ENCODE peak calls at places on chromosome 14, in four cellular contexts. Q is cardiac fibroblast, G is A673, V is fibroblast of lung. N is an unnamed sample.

GRCh38 chr14:61671086-61671485 is 24.2 kb upstream of the HIF1A start:
- DNase-seq in Q (no peak), G (no peak), V (no peak), N (no peak)

GRCh38 chr14:35400707-35401421 is 3.7 kb downstream of the NFKBIA start:
- DNase-seq in Q (peak), G (peak), V (no peak), N (no peak)

GRCh38 chr14:64811676-64812075 is 68.0 kb downstream of the SPTB start:
- DNase-seq in Q (no peak), G (no peak), V (no peak), N (no peak)

GRCh38 chr14:64873506-64874220 is 6.0 kb downstream of the SPTB start:
- DNase-seq in Q (no peak), G (no peak), V (no peak), N (no peak)

GRCh38 chr14:86237733-86238132 is 707.8 kb downstream of the FLRT2 start:
- DNase-seq in Q (no peak), G (no peak), V (no peak), N (no peak)

GRCh38 chr14:55339770-55340169 is 68.5 kb downstream of the FBXO34 start:
- DNase-seq in Q (peak), G (no peak), V (no peak), N (peak)

GRCh38 chr14:73344304-73344703 is 107.0 kb downstream of the PAPLN start:
- DNase-seq in Q (no peak), G (no peak), V (peak), N (no peak)

GRCh38 chr14:89678715-89679220 is 261.7 kb upstream of the FOXN3 start:
- DNase-seq in Q (no peak), G (no peak), V (no peak), N (no peak)

GRCh38 chr14:32337759-32338158 is 8.7 kb downstream of the AKAP6 start:
- DNase-seq in Q (no peak), G (no peak), V (no peak), N (no peak)

GRCh38 chr14:86243158-86243557 is 713.2 kb downstream of the FLRT2 start:
- DNase-seq in Q (no peak), G (no peak), V (no peak), N (no peak)

GRCh38 chr14:95307402-95308041 is 12.2 kb downstream of the CLMN start:
- DNase-seq in Q (no peak), G (no peak), V (peak), N (no peak)

GRCh38 chr14:101582294-101582693 is 21.0 kb downstream of the DIO3 start:
- DNase-seq in Q (no peak), G (no peak), V (no peak), N (no peak)

GRCh38 chr14:34426313-34427295 is 35.4 kb downstream of the SPTSSA start:
- DNase-seq in Q (no peak), G (no peak), V (no peak), N (no peak)

GRCh38 chr14:74326369-74327152 is 21.7 kb upstream of the VRTN start:
- DNase-seq in Q (no peak), G (peak), V (no peak), N (no peak)

GRCh38 chr14:51604078-51604477 is 47.6 kb upstream of the FRMD6 start:
- DNase-seq in Q (peak), G (no peak), V (peak), N (peak)

GRCh38 chr14:91175802-91176201 is 61.9 kb downstream of the DGLUCY start:
- DNase-seq in Q (no peak), G (no peak), V (no peak), N (no peak)

GRCh38 chr14:50091240-50091914 is 25.0 kb downstream of the VCPKMT start:
- DNase-seq in Q (no peak), G (no peak), V (no peak), N (no peak)

GRCh38 chr14:35285168-35285990 is 6.8 kb upstream of the PSMA6 start:
- DNase-seq in Q (peak), G (no peak), V (no peak), N (no peak)

GRCh38 chr14:69845787-69846186 is 33.4 kb upstream of the SMOC1 start:
- DNase-seq in Q (no peak), G (no peak), V (no peak), N (no peak)

GRCh38 chr14:101561145-101561896 is at the start of gene DIO3:
- DNase-seq in Q (no peak), G (peak), V (peak), N (no peak)

GRCh38 chr14:69963966-69964365 is 84.8 kb downstream of the SMOC1 start:
- DNase-seq in Q (no peak), G (no peak), V (no peak), N (no peak)

GRCh38 chr14:62706217-62706616 is 339.0 kb downstream of the KCNH5 start:
- DNase-seq in Q (no peak), G (no peak), V (peak), N (no peak)

GRCh38 chr14:28142400-28143015 is 624.1 kb upstream of the FOXG1 start:
- DNase-seq in Q (peak), G (peak), V (peak), N (no peak)

GRCh38 chr14:32472512-32473472 is 143.7 kb downstream of the AKAP6 start:
- DNase-seq in Q (peak), G (peak), V (peak), N (peak)

GRCh38 chr14:65791551-65791981 is 379.0 kb downstream of the FUT8 start:
- DNase-seq in Q (peak), G (peak), V (no peak), N (peak)

GRCh38 chr14:63725786-63726185 is 2.1 kb downstream of the SGPP1 start:
- DNase-seq in Q (peak), G (no peak), V (no peak), N (no peak)

GRCh38 chr14:63727736-63728728 is at the start of gene SGPP1:
- DNase-seq in Q (peak), G (peak), V (peak), N (peak)

GRCh38 chr14:63730659-63731058 is 2.8 kb upstream of the SGPP1 start:
- DNase-seq in Q (no peak), G (no peak), V (no peak), N (no peak)

GRCh38 chr14:63727231-63727735 is 582 bp downstream of the SGPP1 start:
- DNase-seq in Q (peak), G (peak), V (peak), N (no peak)

GRCh38 chr14:63726499-63726898 is 1.4 kb downstream of the SGPP1 start:
- DNase-seq in Q (peak), G (no peak), V (no peak), N (no peak)
- H3K4me3 ChIP-seq in Q (peak), G (peak), V (peak), N (peak)

DNA sequence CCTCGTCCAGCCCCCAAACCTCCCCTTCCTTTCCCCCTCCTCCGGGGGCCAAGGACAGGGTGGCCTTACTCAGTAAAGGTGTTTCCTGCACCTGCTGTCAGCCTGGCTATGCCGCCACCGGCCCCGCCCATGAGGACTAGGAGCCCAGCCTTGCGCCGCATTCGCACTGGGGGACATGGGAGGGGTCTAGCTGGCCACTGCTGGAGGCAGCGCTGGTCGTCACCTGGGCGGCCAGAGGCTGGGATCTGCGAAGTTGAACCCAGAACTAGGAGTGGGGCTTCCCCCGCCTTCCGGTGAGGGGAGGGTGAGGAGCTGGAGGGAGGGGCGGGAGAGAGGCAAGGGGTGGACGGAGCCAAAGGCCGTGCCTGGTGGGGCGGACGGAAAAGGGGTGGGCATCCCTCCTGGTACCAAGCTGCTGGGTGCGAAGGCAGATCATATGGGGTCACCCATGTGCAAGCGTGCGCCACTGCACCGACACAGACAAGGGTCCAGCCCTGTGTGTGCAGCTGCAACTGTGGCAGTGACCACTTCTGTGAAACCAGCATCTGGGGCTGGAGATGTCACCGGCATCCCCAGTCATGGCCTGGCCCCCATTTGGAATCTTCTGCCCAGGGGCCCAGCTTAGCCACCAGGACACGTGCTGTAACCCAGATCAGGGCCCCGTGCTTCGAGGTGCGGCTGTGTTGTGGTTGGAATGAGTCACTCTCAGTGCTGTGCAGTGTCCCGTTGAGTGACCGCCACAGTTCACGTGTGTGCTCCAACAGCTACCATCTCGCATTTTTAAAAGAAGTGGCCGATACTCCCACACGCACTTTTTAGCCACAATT is 8.5 kb downstream of the AMN start:
- DNase-seq in Q (peak), G (no peak), V (peak), N (no peak)
- H3K4me3 ChIP-seq in Q (no peak), G (peak), V (no peak), N (no peak)

GRCh38 chr14:79295385-79295784 is 915.9 kb downstream of the DIO2 start:
- DNase-seq in Q (no peak), G (no peak), V (no peak), N (no peak)

GRCh38 chr14:79298373-79298772 is 912.9 kb downstream of the DIO2 start:
- DNase-seq in Q (no peak), G (no peak), V (no peak), N (no peak)

GRCh38 chr14:79294506-79294905 is 916.8 kb downstream of the DIO2 start:
- DNase-seq in Q (peak), G (no peak), V (no peak), N (no peak)

GRCh38 chr14:79299162-79299561 is 912.1 kb downstream of the DIO2 start:
- DNase-seq in Q (no peak), G (no peak), V (no peak), N (no peak)

GRCh38 chr14:79293482-79293881 is 917.8 kb downstream of the DIO2 start:
- DNase-seq in Q (no peak), G (no peak), V (no peak), N (no peak)
- H3K4me3 ChIP-seq in Q (no peak), G (no peak), V (no peak), N (no peak)

GRCh38 chr14:104898870-104899510 is 25.7 kb upstream of the PLD4 start:
- DNase-seq in Q (no peak), G (peak), V (peak), N (no peak)

GRCh38 chr14:104900639-104901512 is 23.8 kb upstream of the PLD4 start:
- DNase-seq in Q (no peak), G (no peak), V (no peak), N (no peak)

GRCh38 chr14:104898195-104898558 is 26.5 kb upstream of the PLD4 start:
- DNase-seq in Q (no peak), G (no peak), V (no peak), N (no peak)

GRCh38 chr14:104899781-104900180 is 24.9 kb upstream of the PLD4 start:
- DNase-seq in Q (no peak), G (no peak), V (no peak), N (no peak)

GRCh38 chr14:104903990-104904389 is 20.7 kb upstream of the PLD4 start:
- DNase-seq in Q (no peak), G (no peak), V (no peak), N (no peak)
- H3K4me3 ChIP-seq in Q (no peak), G (no peak), V (no peak), N (no peak)

DNA sequence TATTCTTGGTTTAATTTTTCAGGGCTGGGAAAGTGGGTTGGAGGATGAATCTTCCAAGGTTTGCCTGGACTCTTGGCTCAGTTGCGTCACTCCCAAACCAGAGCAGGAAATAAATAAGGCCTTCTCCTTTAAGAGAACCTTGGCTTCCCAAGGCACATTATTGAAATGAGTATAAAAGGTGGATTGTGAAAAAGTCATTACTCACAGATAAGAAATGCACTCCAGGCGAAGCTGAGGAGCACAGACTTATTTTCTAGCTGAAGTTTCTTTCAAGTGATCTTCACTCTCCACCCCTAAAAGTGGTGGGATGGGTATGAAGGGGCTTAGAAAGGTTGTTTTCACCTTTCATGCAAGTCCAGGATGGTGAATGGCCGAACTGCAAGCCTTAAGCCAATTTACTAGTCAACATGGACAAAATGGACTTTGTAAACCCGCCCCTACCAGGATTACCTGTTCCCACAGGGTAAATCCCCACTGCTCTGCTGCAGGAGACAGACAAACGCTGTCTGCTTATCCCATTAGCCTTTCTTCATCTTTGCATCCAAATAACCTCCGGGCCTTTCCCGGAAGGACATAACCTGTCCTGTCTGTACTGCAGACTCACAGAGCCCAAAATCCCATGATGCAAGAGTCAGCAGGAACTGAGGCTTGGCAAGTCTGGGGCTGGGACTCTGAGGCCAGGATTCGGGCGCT is 207.6 kb downstream of the BCL11B start:
- DNase-seq in Q (no peak), G (no peak), V (no peak), N (no peak)
- H3K4me3 ChIP-seq in Q (no peak), G (no peak), V (no peak), N (no peak)

DNA sequence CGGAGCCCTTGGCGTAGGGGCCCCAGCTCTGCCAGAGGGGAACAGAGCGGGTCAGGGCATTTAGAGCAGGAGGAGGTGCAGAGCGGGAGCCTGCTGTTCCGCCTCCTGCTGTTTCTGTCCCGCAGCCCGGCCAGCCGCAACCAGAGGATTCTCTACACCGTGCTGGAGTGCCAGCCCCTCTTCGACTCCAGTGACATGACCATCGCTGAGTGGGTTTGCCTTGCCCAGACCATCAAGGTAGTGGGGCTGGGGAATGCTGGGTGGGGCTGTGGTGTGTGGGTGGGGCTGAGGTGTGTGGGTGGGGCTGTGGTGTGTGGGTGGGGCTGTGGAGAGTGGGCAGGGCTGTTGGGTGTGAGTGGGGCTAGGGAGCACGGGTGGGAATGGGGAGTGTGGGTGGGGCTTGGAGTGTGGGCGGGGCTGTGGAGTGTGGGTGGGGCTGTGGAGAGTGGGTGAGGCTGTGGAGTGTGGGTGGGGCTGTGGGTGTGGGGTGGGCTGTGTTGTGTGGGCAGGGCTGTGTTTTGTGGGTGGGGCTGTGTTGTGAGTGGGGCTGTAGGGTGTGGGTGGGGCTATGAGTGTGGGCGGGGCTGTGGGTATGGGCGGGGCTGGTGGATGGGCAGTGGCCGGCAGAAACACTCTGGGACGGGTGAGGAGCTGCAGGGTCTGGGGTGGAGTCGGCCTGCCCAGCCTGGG is 8.0 kb downstream of the ASPG start:
- DNase-seq in Q (no peak), G (no peak), V (no peak), N (no peak)
- H3K4me3 ChIP-seq in Q (no peak), G (no peak), V (no peak), N (no peak)

DNA sequence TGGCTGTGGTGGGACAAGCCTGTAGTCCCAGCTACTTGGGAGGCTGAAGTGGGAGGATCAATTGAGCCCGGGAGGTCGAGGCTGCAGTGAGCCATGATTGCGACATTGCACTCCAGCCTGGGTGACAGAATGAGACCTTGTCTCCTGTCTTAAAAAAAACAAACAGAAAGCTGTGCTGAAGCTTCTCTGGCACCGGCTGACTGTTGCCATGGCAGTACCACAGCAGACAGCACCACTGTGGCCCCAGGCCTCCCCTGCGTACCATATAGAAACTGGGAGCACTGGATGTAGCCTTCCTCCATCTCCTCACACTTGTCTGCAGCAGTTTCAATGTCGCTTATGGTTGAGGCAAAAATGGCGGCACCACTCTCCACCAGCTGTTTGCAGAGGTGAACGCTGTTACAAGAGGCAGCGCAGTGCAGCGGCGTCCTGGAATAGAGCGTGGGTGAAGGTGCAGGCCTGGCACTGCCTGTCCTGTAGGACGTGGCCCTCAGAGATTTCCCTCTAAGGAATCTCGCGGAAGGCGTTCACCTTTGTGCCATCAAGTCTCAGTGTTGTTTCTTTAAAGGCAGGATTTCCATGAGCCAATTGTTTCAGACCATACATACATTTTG is 21.9 kb downstream of the ZFYVE21 start:
- DNase-seq in Q (no peak), G (no peak), V (no peak), N (no peak)
- H3K4me3 ChIP-seq in Q (no peak), G (no peak), V (no peak), N (no peak)

GRCh38 chr14:24890716-24891115 is 159.2 kb downstream of the STXBP6 start:
- DNase-seq in Q (no peak), G (no peak), V (no peak), N (no peak)

GRCh38 chr14:24887623-24888304 is 162.2 kb downstream of the STXBP6 start:
- DNase-seq in Q (no peak), G (no peak), V (no peak), N (no peak)

GRCh38 chr14:24888532-24888931 is 161.4 kb downstream of the STXBP6 start:
- DNase-seq in Q (no peak), G (no peak), V (no peak), N (no peak)

GRCh38 chr14:24891987-24892729 is 157.8 kb downstream of the STXBP6 start:
- DNase-seq in Q (no peak), G (no peak), V (no peak), N (no peak)

GRCh38 chr14:24889843-24890242 is 160.1 kb downstream of the STXBP6 start:
- DNase-seq in Q (no peak), G (no peak), V (no peak), N (no peak)
- H3K4me3 ChIP-seq in Q (no peak), G (no peak), V (no peak), N (no peak)

GRCh38 chr14:22977434-22977683 is 5.0 kb downstream of the AJUBA start:
- DNase-seq in Q (no peak), G (no peak), V (no peak), N (no peak)

GRCh38 chr14:22976620-22977433 is 5.5 kb downstream of the AJUBA start:
- DNase-seq in Q (peak), G (peak), V (peak), N (no peak)

GRCh38 chr14:22978487-22978837 is 3.9 kb downstream of the AJUBA start:
- DNase-seq in Q (peak), G (no peak), V (no peak), N (no peak)

GRCh38 chr14:22978873-22979671 is 3.3 kb downstream of the AJUBA start:
- DNase-seq in Q (no peak), G (no peak), V (no peak), N (no peak)

DNA sequence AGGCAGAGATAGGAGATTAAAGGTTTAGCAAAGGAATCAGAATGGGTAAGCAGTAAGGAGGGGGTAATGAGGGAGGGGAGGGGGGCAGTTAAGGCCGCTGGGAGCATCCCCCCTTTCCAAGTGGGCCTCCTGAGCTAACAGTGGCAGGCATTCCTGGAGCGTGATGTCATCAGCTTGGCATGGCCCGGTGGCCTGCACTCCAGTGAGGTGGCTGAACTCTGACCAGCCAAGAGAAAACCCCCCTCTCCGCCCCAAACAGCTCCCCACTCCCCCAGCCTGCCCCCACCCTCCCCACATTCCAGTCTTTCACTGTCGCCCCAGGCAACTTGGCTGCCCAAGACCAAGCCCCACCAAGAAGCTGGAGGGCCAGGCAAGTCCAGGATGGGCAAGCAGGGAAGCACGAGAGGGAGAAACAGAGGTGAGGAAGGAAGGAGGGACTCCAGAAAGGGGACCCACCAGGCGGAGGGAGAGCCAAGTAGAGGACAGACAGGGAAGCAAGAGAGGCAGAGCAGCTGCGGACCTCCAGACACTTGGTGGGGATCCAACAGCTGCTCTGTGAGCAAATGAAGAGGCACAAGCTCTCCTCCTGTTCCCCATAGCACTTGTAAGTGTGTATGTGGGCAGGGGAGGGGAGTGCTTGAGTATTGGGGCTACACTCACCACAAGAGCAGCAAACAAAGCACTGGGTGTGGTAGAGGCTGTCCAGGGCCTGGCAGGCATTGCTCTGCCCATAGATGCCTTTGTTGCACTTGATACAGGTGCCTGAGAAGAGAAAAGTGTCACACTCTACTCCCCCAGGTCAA is 4.5 kb downstream of the AJUBA start:
- DNase-seq in Q (peak), G (no peak), V (peak), N (no peak)
- H3K4me3 ChIP-seq in Q (no peak), G (no peak), V (peak), N (peak)